ENCODE peak calls at places on chromosomes 6 and 20, in five cellular contexts. V is HepG2, S is K562, Q is A549, J is H1. L is an unnamed sample.

GRCh38 chr6:13908955-13909381 is 15.8 kb upstream of the RNF182 start:
- DNase-seq in V (peak), S (peak), J (no peak), Q (peak), L (peak)

GRCh38 chr20:50133041-50133440 is 20.1 kb upstream of the UBE2V1 start:
- DNase-seq in J (no peak), S (no peak), Q (no peak), V (no peak), L (no peak)

GRCh38 chr20:56974499-56975250 is 291.8 kb downstream of the BMP7 start:
- DNase-seq in J (peak), V (peak), Q (peak), S (peak), L (peak)

GRCh38 chr6:17984822-17985660 is 2.4 kb downstream of the KIF13A start:
- DNase-seq in S (no peak), V (no peak), Q (no peak), J (no peak), L (peak)

GRCh38 chr20:31475032-31475431 is at the start of the genes DEFB124 and REM1:
- DNase-seq in Q (no peak), V (no peak), S (no peak), J (no peak), L (no peak)

GRCh38 chr6:45697605-45698004 is 318.1 kb downstream of the CLIC5 start:
- DNase-seq in S (no peak), Q (no peak), J (no peak), V (no peak), L (peak)

GRCh38 chr20:48783533-48784272 is 44.1 kb downstream of the PREX1 start:
- DNase-seq in J (no peak), S (no peak), Q (no peak), V (no peak), L (peak)

GRCh38 chr20:32585011-32585518 is at the start of gene NOL4L:
- DNase-seq in Q (no peak), V (no peak), S (peak), J (no peak), L (no peak)

GRCh38 chr6:55882731-55883595 is 7.6 kb upstream of the BMP5 start:
- DNase-seq in S (no peak), V (no peak), J (no peak), Q (no peak), L (peak)

GRCh38 chr6:52724041-52724405 is 39.3 kb downstream of the GSTA2 start:
- DNase-seq in S (no peak), Q (no peak), V (no peak), J (no peak), L (peak)

GRCh38 chr20:5205348-5206210 is 78.8 kb downstream of the CDS2 start:
- DNase-seq in J (peak), Q (peak), S (peak), V (peak), L (peak)

GRCh38 chr20:3106658-3107463 is 22.3 kb upstream of the AVP start:
- DNase-seq in S (no peak), Q (no peak), J (no peak), V (peak), L (no peak)

GRCh38 chr6:11094411-11094851 is 797 bp downstream of the SMIM13 start:
- DNase-seq in Q (peak), J (no peak), S (peak), V (peak), L (peak)

GRCh38 chr6:128186724-128187123 is 285.9 kb upstream of the THEMIS start:
- DNase-seq in Q (no peak), V (no peak), J (no peak), S (no peak), L (peak)

GRCh38 chr6:13395272-13396237 is 67.2 kb upstream of the TBC1D7 start:
- DNase-seq in V (peak), Q (no peak), J (no peak), S (peak), L (peak)

GRCh38 chr20:7452890-7453289 is 487.4 kb downstream of the HAO1 start:
- DNase-seq in S (no peak), Q (no peak), J (no peak), V (no peak), L (no peak)

GRCh38 chr6:29521006-29521680 is 33.4 kb upstream of the MAS1L start:
- DNase-seq in Q (no peak), J (no peak), S (no peak), V (no peak), L (no peak)

GRCh38 chr6:105402090-105402980 is 547 bp downstream of the PREP start:
- DNase-seq in Q (peak), V (peak), J (no peak), S (peak), L (peak)

GRCh38 chr6:75752365-75752764 is 3.3 kb downstream of the MYO6 start:
- DNase-seq in Q (no peak), S (no peak), V (peak), J (no peak), L (peak)

GRCh38 chr6:152983637-152984386 is 971 bp upstream of the FBXO5 start:
- DNase-seq in V (peak), J (no peak), Q (peak), S (peak), L (peak)

GRCh38 chr6:52595000-52595795 is 18.3 kb upstream of the TRAM2 start:
- DNase-seq in J (no peak), V (peak), S (no peak), Q (no peak), L (peak)

GRCh38 chr6:98137391-98137790 is 697.0 kb upstream of the POU3F2 start:
- DNase-seq in S (no peak), J (no peak), V (no peak), Q (no peak), L (no peak)

GRCh38 chr6:95478941-95479340 is 98.4 kb upstream of the MANEA start:
- DNase-seq in Q (no peak), V (no peak), S (no peak), J (no peak), L (no peak)

GRCh38 chr6:46967950-46968349 is 46.2 kb upstream of the ADGRF5 start:
- DNase-seq in S (no peak), J (no peak), Q (no peak), V (no peak), L (no peak)

GRCh38 chr6:42618686-42619085 is 54.9 kb downstream of the UBR2 start:
- DNase-seq in S (no peak), V (no peak), J (no peak), Q (no peak), L (peak)

GRCh38 chr20:43923917-43924316 is 9.3 kb downstream of the TOX2 start:
- DNase-seq in Q (no peak), V (no peak), S (no peak), J (no peak), L (no peak)

GRCh38 chr20:43925215-43925614 is 10.6 kb downstream of the TOX2 start:
- DNase-seq in J (no peak), Q (no peak), S (no peak), V (no peak), L (no peak)

GRCh38 chr20:43926287-43926686 is 11.6 kb downstream of the TOX2 start:
- DNase-seq in J (no peak), Q (no peak), S (no peak), V (no peak), L (no peak)

GRCh38 chr20:43926691-43927090 is 12.0 kb downstream of the TOX2 start:
- DNase-seq in S (no peak), V (no peak), J (no peak), Q (no peak), L (no peak)

DNA sequence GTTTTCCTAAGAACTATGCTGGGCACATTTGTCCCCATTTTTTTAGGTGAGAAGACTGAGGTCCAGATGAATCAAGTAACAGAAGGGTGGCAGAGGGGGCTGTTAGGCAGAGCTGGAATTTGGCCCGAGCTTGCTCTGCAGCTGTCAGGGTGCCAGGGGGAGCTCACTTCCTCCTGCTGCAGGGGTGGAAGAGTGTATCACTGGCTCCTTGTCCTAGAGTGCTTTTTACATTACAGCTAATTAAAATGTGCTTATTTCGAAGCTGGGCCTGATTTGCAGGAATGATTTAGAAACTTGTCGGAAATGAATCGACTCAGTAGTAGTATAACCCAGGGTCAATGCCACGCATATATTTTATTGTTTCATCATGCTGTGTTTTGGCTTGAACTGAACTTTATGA is 11.1 kb downstream of the TOX2 start:
- DNase-seq in V (no peak), Q (no peak), S (no peak), J (no peak), L (peak)
- TF ChIP-seq MAFK in V (no peak), Q (no peak), S (no peak), J (no peak), L (no peak)

GRCh38 chr6:123676793-123677192 is 40.0 kb upstream of the TRDN start:
- DNase-seq in V (no peak), S (no peak), J (no peak), Q (no peak), L (no peak)

GRCh38 chr6:123677897-123678296 is 41.1 kb upstream of the TRDN start:
- DNase-seq in Q (no peak), J (no peak), V (no peak), S (no peak), L (no peak)

GRCh38 chr6:123687864-123688263 is 51.1 kb upstream of the TRDN start:
- DNase-seq in J (no peak), V (no peak), Q (no peak), S (no peak), L (no peak)

DNA sequence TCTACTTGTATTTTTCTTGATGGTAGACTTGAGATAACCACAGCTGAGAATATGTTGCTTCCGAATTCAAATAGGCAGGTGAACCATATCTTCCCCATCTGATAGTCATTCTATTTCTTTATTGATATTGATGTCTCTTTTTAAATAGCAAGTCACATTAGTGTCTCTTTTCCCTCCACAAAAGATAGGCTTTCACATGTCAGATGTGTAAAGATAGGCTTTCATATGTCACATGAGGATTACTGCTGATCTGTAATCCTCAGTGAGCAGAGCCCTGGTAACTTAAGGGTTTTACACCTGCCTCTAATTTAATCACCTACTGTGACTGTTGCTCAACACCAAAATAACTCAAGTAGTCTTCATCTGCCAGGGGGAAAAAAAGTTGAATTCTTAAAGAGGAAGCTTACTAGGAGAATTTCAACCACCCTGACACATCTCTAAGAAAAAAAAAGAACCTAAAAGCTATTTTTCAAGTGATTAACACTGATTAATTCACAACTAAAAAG is 45.3 kb upstream of the TRDN start:
- DNase-seq in S (no peak), Q (no peak), J (no peak), V (no peak), L (no peak)
- TF ChIP-seq MAFK in S (no peak), Q (no peak), J (no peak), V (no peak), L (no peak)

GRCh38 chr6:143468026-143468425 is 17.4 kb downstream of the PEX3 start:
- DNase-seq in V (no peak), Q (no peak), J (no peak), S (no peak), L (no peak)
- TF ChIP-seq MAFK in V (no peak), Q (no peak), J (no peak), S (no peak), L (no peak)

DNA sequence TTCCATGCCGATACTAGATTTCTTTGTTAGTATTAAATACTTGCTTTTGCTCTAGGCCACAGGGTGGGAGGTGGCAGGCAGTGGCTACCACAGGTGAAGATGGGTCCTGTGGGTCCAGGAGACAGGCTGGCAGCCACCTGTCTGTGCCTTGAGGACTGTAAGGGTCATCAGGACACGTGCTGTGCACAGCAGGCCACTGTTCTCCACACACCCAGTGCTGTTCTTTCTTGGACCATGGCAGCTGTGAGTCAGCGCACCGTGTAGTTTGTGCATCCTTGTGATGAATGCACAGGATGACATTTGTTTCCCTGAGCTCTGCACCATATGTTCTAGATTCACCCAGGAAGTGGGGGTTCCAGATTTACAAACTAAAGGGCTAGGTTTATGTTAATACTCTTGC is 317.0 kb downstream of the ZFAND3 start:
- DNase-seq in Q (no peak), S (no peak), J (no peak), V (no peak), L (peak)
- TF ChIP-seq MAFK in Q (no peak), S (no peak), J (no peak), V (no peak), L (no peak)

GRCh38 chr6:71291991-71292390 is 3.4 kb downstream of the OGFRL1 start:
- DNase-seq in S (no peak), V (no peak), J (no peak), Q (no peak), L (peak)
- TF ChIP-seq MAFK in S (no peak), V (no peak), J (no peak), Q (no peak), L (no peak)

GRCh38 chr6:71346034-71346680 is 57.5 kb downstream of the OGFRL1 start:
- DNase-seq in Q (no peak), J (no peak), V (no peak), S (no peak), L (no peak)

GRCh38 chr6:71347119-71347518 is 58.5 kb downstream of the OGFRL1 start:
- DNase-seq in V (no peak), J (no peak), S (no peak), Q (no peak), L (no peak)

GRCh38 chr6:71351190-71351589 is 62.6 kb downstream of the OGFRL1 start:
- DNase-seq in J (no peak), V (no peak), Q (no peak), S (no peak), L (no peak)

GRCh38 chr6:71349976-71350615 is 61.5 kb downstream of the OGFRL1 start:
- DNase-seq in J (no peak), S (no peak), Q (no peak), V (no peak), L (peak)

GRCh38 chr6:71349395-71349794 is 60.8 kb downstream of the OGFRL1 start:
- DNase-seq in Q (no peak), J (no peak), V (peak), S (peak), L (peak)
- TF ChIP-seq MAFK in Q (no peak), J (no peak), V (no peak), S (no peak), L (no peak)

DNA sequence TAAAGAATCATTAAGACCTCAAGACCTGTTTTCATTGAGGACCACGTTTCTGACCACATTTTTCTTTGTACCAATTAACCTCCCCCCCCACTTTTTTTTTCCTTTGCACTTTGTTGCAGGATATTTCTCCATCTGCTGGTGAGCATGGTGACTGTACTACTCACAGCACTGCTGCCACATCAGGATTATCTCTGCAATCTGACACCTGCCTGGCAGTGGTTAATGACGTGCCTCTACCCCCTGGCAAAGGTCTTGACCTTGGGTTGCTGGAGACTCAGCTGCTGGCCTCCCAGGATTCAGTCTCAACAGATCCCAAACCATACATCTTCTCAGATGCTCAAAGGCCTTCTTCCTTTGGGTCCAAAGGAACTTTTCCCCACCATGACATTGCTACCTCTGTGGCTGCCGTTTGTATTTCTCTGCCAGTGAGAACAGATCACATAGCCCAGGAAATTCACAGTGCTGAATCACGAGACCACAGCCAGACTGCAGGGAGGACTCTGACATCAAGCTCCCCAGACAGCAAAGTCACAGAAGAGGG is 46.6 kb upstream of the EDN3 start:
- DNase-seq in S (no peak), Q (no peak), V (no peak), J (no peak), L (no peak)
- TF ChIP-seq MAFK in S (no peak), Q (no peak), V (no peak), J (no peak), L (no peak)

GRCh38 chr20:17226410-17227198 is at the start of gene PCSK2:
- DNase-seq in V (no peak), Q (peak), S (peak), J (peak), L (peak)

GRCh38 chr20:17227199-17227535 is 327 bp downstream of the PCSK2 start:
- DNase-seq in V (no peak), Q (no peak), J (no peak), S (no peak), L (no peak)

GRCh38 chr20:17227669-17228623 is 1.1 kb downstream of the PCSK2 start:
- DNase-seq in Q (no peak), J (no peak), S (no peak), V (no peak), L (peak)

GRCh38 chr20:17229256-17229655 is 2.4 kb downstream of the PCSK2 start:
- DNase-seq in V (no peak), J (no peak), Q (no peak), S (no peak), L (no peak)

DNA sequence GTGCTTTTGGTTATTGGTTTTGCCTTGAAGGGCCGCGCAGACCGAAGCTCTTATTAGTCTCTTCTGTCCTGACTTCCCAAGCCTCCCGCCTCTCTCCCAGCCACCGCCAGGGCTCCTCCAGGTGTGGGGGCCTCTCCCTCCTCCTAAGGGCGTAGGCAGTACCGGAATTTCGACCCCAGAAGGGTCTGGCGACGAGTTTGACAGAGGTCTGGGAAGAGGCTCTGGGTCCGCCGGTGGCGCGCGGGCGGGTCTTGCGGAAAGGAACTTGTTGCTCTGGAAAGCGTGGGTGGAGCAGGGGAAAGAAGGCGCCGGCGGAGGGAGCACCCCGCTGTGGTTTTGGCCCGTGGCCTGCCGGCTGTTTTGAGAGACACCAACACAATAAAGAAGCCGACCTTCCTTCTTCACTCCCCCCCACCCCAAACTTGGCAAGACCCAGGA is 1.8 kb downstream of the PCSK2 start:
- DNase-seq in Q (no peak), J (no peak), V (no peak), S (no peak), L (no peak)
- TF ChIP-seq MAFK in Q (no peak), J (no peak), V (no peak), S (no peak), L (no peak)

L was measured in IMR-90.